ENCODE peak calls at places on chromosome 12, in five cellular contexts. K is suprapubic skin; A is right atrium auricular region; F is lung; L is CD8-positive, alpha-beta T cell. P is an unnamed sample.
A peak's percentile ranks its signal among the peaks of the same experiment; 100 is the strongest.

GRCh38 chr12:91590991-91591987 is 408.7 kb upstream of the DCN start:
- DNase-seq in K (no peak), A (no peak), F (no peak), L (no peak), P (no peak)

GRCh38 chr12:48311313-48311712 is 39.4 kb downstream of the ZNF641 start:
- DNase-seq in K (no peak), A (no peak), F (no peak), L (no peak), P (no peak)

GRCh38 chr12:107853479-107853878 is 79.0 kb downstream of the ASCL4 start:
- DNase-seq in K (no peak), A (no peak), F (no peak), L (no peak), P (no peak)

GRCh38 chr12:65282840-65283239 is 4.4 kb downstream of the MSRB3 start:
- DNase-seq in K (no peak), A (no peak), F (no peak), L (no peak), P (no peak)

GRCh38 chr12:563250-563781 is 99.9 kb downstream of the NINJ2 start:
- DNase-seq in K (no peak), A (no peak), F (no peak), L (peak; percentile 70), P (no peak)

GRCh38 chr12:2052861-2053674 is at the start of gene CACNA1C:
- DNase-seq in K (no peak), A (no peak), F (no peak), L (peak; percentile 16), P (peak; percentile 91)

GRCh38 chr12:14167005-14167628 is 185.7 kb upstream of the GRIN2B start:
- DNase-seq in K (no peak), A (peak; percentile 61), F (peak; percentile 46), L (peak; percentile 29), P (no peak)

GRCh38 chr12:107554941-107555340 is 130.7 kb upstream of the PWP1 start:
- DNase-seq in K (no peak), A (no peak), F (no peak), L (no peak), P (peak; percentile 38)

GRCh38 chr12:92784356-92784755 is 81.6 kb downstream of the PLEKHG7 start:
- DNase-seq in K (no peak), A (no peak), F (no peak), L (no peak), P (no peak)

GRCh38 chr12:7161327-7161726 is 28.2 kb upstream of the PEX5 start:
- DNase-seq in K (no peak), A (no peak), F (no peak), L (no peak), P (no peak)

GRCh38 chr12:94714378-94714777 is 64.0 kb upstream of the TMCC3 start:
- DNase-seq in K (no peak), A (no peak), F (no peak), L (no peak), P (no peak)

GRCh38 chr12:560666-561065 is 100.9 kb downstream of the B4GALNT3 start:
- DNase-seq in K (no peak), A (no peak), F (no peak), L (no peak), P (no peak)

GRCh38 chr12:75954076-75954475 is 77.5 kb downstream of the PHLDA1 start:
- DNase-seq in K (no peak), A (no peak), F (no peak), L (no peak), P (no peak)

GRCh38 chr12:75951399-75952228 is 80.0 kb downstream of the PHLDA1 start:
- DNase-seq in K (no peak), A (no peak), F (no peak), L (no peak), P (no peak)

GRCh38 chr12:75954749-75955148 is 76.8 kb downstream of the PHLDA1 start:
- DNase-seq in K (no peak), A (no peak), F (no peak), L (no peak), P (no peak)

GRCh38 chr12:75955251-75955650 is 76.3 kb downstream of the PHLDA1 start:
- DNase-seq in K (no peak), A (no peak), F (no peak), L (no peak), P (no peak)

GRCh38 chr12:75953312-75953906 is 78.2 kb downstream of the PHLDA1 start:
- DNase-seq in K (no peak), A (no peak), F (no peak), L (no peak), P (no peak)
- TF ChIP-seq CTCF in K (no peak), A (no peak), F (no peak), L (no peak), P (no peak)

GRCh38 chr12:130499474-130499873 is 161.8 kb downstream of the PIWIL1 start:
- DNase-seq in K (no peak), A (no peak), F (no peak), L (no peak), P (no peak)

GRCh38 chr12:130504836-130505175 is 167.1 kb downstream of the PIWIL1 start:
- DNase-seq in K (no peak), A (no peak), F (no peak), L (no peak), P (no peak)

GRCh38 chr12:130504110-130504835 is 166.6 kb downstream of the PIWIL1 start:
- DNase-seq in K (no peak), A (no peak), F (no peak), L (no peak), P (no peak)

GRCh38 chr12:130500835-130501330 is 163.2 kb downstream of the PIWIL1 start:
- DNase-seq in K (no peak), A (no peak), F (no peak), L (no peak), P (no peak)

GRCh38 chr12:130501821-130502220 is 164.1 kb downstream of the PIWIL1 start:
- DNase-seq in K (no peak), A (no peak), F (no peak), L (no peak), P (no peak)
- TF ChIP-seq CTCF in K (no peak), A (no peak), F (no peak), L (no peak), P (no peak)

GRCh38 chr12:106551410-106551809 is 31.4 kb upstream of the RFX4 start:
- DNase-seq in K (no peak), A (no peak), F (no peak), L (no peak), P (no peak)
- TF ChIP-seq CTCF in K (no peak), A (no peak), F (no peak), L (no peak), P (no peak)

DNA sequence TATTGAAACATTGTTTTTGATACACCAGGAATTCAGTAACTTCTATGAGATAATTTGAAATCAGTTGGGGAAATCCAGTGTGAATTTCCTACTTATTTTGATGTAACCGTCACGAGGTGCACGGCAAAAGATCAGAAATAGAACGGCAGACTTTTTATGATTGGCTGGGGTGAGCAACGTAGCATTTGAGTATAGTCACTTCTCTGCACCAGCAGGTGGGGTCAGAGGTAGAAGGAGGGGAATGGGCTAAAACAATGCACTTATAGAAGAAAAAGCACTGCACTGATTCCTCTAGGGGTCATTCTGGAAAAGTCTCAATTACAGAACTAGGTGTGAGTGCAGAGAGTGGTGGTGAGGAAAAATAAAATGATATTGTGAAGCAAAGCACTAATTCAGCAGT is 7.9 kb upstream of the SSPN start:
- DNase-seq in K (no peak), A (no peak), F (no peak), L (no peak), P (no peak)
- TF ChIP-seq CTCF in K (no peak), A (no peak), F (no peak), L (no peak), P (no peak)

GRCh38 chr12:52543985-52544888 is 8.7 kb downstream of the KRT71 start:
- DNase-seq in K (no peak), A (no peak), F (no peak), L (no peak), P (no peak)

GRCh38 chr12:52540531-52540930 is 12.4 kb downstream of the KRT71 start:
- DNase-seq in K (no peak), A (no peak), F (no peak), L (no peak), P (no peak)

GRCh38 chr12:52542785-52543318 is 10.1 kb downstream of the KRT71 start:
- DNase-seq in K (no peak), A (no peak), F (no peak), L (no peak), P (no peak)

GRCh38 chr12:52541709-52542108 is 11.2 kb downstream of the KRT71 start:
- DNase-seq in K (no peak), A (no peak), F (no peak), L (no peak), P (no peak)

DNA sequence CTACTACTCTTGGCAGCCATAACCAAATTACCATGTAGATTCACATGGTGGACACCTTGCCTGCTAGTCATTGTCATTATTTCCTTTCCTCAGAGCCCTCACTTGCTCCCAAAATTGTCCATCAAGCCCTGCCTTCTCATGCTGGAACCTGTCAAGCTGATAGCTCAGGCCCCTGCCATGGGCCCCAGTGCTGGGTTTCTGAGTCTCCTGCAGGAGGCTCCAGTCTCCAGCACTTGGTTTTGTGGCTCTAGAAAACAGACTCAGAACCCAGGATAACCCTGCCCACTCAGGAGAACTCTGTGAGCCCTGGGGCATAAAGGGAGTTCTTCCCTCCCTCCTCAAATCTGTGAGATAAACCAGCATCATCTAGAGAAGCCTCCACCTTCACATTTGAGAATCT is 10.8 kb downstream of the KRT71 start:
- DNase-seq in K (no peak), A (no peak), F (no peak), L (no peak), P (no peak)
- TF ChIP-seq CTCF in K (no peak), A (no peak), F (no peak), L (no peak), P (no peak)

GRCh38 chr12:123388218-123388947 is 4.5 kb downstream of the KMT5A start:
- DNase-seq in K (peak; percentile 84), A (peak; percentile 80), F (peak; percentile 76), L (peak; percentile 73), P (peak; percentile 91)
- TF ChIP-seq CTCF in K (no peak), A (peak; percentile 15), F (no peak), L (no peak), P (peak; percentile 41)

DNA sequence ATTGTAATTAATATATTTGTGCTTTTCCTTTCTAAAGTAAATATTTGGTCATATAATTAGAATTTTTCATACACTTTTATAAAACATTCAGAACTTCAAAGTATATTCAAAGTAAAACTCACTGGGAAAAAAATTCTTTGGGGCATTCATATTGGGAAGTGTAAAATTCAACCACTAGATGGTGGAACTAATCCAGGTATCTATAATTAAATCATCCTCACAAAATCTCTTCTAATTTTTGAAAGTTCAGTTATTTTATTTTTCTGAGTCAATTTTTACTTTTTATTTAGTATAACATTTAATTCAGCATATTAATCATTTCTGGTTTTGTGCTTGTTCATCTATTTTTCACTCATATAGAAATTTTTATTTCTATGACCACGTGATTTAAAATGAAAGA is 81.0 kb downstream of the NTS start:
- DNase-seq in K (no peak), A (no peak), F (no peak), L (no peak), P (no peak)
- TF ChIP-seq CTCF in K (no peak), A (no peak), F (no peak), L (no peak), P (peak; percentile 57)

DNA sequence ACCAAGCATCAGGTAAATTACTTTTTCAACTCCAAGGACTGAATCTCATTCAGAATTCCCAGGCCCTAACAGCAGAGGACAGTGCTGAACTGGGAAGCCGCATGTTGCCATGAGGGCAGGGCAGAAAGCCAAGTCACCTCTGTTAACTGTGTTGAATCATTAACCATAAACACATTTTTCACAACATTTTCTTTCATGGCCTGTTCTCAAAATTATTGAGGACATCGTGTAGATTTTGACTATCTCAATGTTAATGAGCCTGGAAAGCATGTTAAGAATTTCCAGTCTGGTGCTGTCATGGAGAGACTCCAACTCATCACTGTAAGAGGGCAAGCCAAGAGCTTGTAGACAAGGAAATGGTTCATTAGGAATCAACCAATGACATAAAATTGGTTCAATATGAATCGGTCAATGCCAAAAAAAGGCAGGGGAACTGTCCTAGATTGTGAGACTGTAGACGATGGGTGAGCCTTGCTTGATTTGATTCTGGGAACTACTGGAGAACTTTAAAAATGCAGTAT is 33.7 kb downstream of the CPM start:
- DNase-seq in K (no peak), A (no peak), F (peak; percentile 69), L (no peak), P (no peak)
- TF ChIP-seq CTCF in K (no peak), A (no peak), F (no peak), L (no peak), P (peak; percentile 33)